ENCODE peak calls at places on chromosomes 3 and 15, in nine cellular contexts. V, J, G, T, I, X, W, O and N are unnamed samples.

GRCh38 chr15:74955796-74956647 is 550 bp downstream of the RPP25 start:
- DNase-seq in V (no peak), J (peak), G (peak), T (peak), I (peak), X (no peak), W (peak), O (peak), N (no peak)

GRCh38 chr3:143252931-143253330 is 133.4 kb downstream of the CHST2 start:
- DNase-seq in V (no peak), J (no peak), G (no peak), T (no peak), I (no peak), X (no peak), W (no peak), O (no peak), N (no peak)

GRCh38 chr3:14842277-14842676 is 23.5 kb downstream of the FGD5 start:
- DNase-seq in V (no peak), J (no peak), G (no peak), T (no peak), I (no peak), X (no peak), W (no peak), O (no peak), N (no peak)

GRCh38 chr3:106176734-106177133 is 307.9 kb upstream of the CBLB start:
- DNase-seq in V (no peak), J (peak), G (no peak), T (no peak), I (no peak), X (no peak), W (no peak), O (peak), N (no peak)

GRCh38 chr3:189270248-189270832 is 98.6 kb downstream of the TPRG1 start:
- DNase-seq in V (peak), J (peak), G (peak), T (peak), I (peak), X (no peak), W (peak), O (peak), N (no peak)

GRCh38 chr3:57150097-57150496 is 15.1 kb downstream of the IL17RD start:
- DNase-seq in V (no peak), J (no peak), G (no peak), T (no peak), I (no peak), X (no peak), W (no peak), O (no peak), N (no peak)

GRCh38 chr3:72133329-72134011 is 348.5 kb upstream of the PROK2 start:
- DNase-seq in V (no peak), J (no peak), G (no peak), T (no peak), I (no peak), X (no peak), W (no peak), O (no peak), N (no peak)

GRCh38 chr15:77001351-77001750 is 6.4 kb downstream of the PSTPIP1 start:
- DNase-seq in V (no peak), J (no peak), G (no peak), T (no peak), I (no peak), X (peak), W (no peak), O (no peak), N (no peak)

GRCh38 chr3:83928391-83928790 is 1030.4 kb upstream of the CADM2 start:
- DNase-seq in V (no peak), J (no peak), G (peak), T (peak), I (no peak), X (no peak), W (no peak), O (peak), N (no peak)

GRCh38 chr3:172076212-172076611 is 36.8 kb downstream of the FNDC3B start:
- DNase-seq in V (no peak), J (no peak), G (no peak), T (no peak), I (no peak), X (no peak), W (no peak), O (no peak), N (no peak)

GRCh38 chr3:4898454-4899313 is 80.6 kb upstream of the BHLHE40 start:
- DNase-seq in V (no peak), J (peak), G (no peak), T (no peak), I (no peak), X (no peak), W (no peak), O (peak), N (no peak)

GRCh38 chr15:22973286-22973685 is 6.9 kb downstream of the CYFIP1 start:
- DNase-seq in V (no peak), J (no peak), G (no peak), T (no peak), I (no peak), X (no peak), W (no peak), O (peak), N (no peak)

GRCh38 chr3:33218446-33219174 is at the start of gene SUSD5:
- DNase-seq in V (no peak), J (no peak), G (peak), T (peak), I (no peak), X (no peak), W (peak), O (peak), N (peak)

GRCh38 chr3:51361746-51362145 is 23.3 kb upstream of the MANF start:
- DNase-seq in V (no peak), J (no peak), G (no peak), T (no peak), I (no peak), X (no peak), W (no peak), O (no peak), N (no peak)

GRCh38 chr15:43998607-43999006 is 171.8 kb downstream of the WDR76 start:
- DNase-seq in V (no peak), J (no peak), G (no peak), T (no peak), I (peak), X (no peak), W (no peak), O (no peak), N (no peak)

GRCh38 chr15:96924570-96924969 is 594.1 kb downstream of the NR2F2 start:
- DNase-seq in V (no peak), J (no peak), G (no peak), T (no peak), I (no peak), X (no peak), W (no peak), O (no peak), N (no peak)

GRCh38 chr15:98927990-98928389 is 79.6 kb downstream of the PGPEP1L start:
- DNase-seq in V (no peak), J (no peak), G (no peak), T (no peak), I (no peak), X (no peak), W (no peak), O (no peak), N (no peak)

GRCh38 chr3:5073374-5074085 is 48.6 kb upstream of the ARL8B start:
- DNase-seq in V (no peak), J (no peak), G (no peak), T (no peak), I (no peak), X (no peak), W (no peak), O (no peak), N (no peak)

GRCh38 chr3:69282191-69282590 is 103.7 kb downstream of the FRMD4B start:
- DNase-seq in V (no peak), J (peak), G (no peak), T (no peak), I (no peak), X (no peak), W (no peak), O (peak), N (no peak)

GRCh38 chr3:67518196-67518595 is 136.2 kb downstream of the SUCLG2 start:
- DNase-seq in V (no peak), J (no peak), G (no peak), T (no peak), I (no peak), X (no peak), W (no peak), O (no peak), N (no peak)

GRCh38 chr3:127955680-127956079 is 40.6 kb downstream of the KBTBD12 start:
- DNase-seq in V (no peak), J (no peak), G (no peak), T (no peak), I (no peak), X (no peak), W (no peak), O (no peak), N (no peak)

GRCh38 chr3:50194903-50195500 is 3.6 kb downstream of the GNAT1 start:
- DNase-seq in V (no peak), J (peak), G (peak), T (no peak), I (no peak), X (no peak), W (no peak), O (peak), N (no peak)

GRCh38 chr15:38707802-38708671 is 143.4 kb upstream of the RASGRP1 start:
- DNase-seq in V (no peak), J (peak), G (peak), T (peak), I (no peak), X (no peak), W (peak), O (peak), N (no peak)

GRCh38 chr3:66261318-66261717 is 40.5 kb downstream of the SLC25A26 start:
- DNase-seq in V (no peak), J (no peak), G (no peak), T (no peak), I (no peak), X (no peak), W (no peak), O (no peak), N (no peak)

GRCh38 chr3:159950156-159950898 is 38.3 kb upstream of the IL12A start:
- DNase-seq in V (no peak), J (peak), G (no peak), T (no peak), I (no peak), X (no peak), W (no peak), O (peak), N (no peak)

GRCh38 chr3:40417845-40418543 is 31.0 kb downstream of the ENTPD3 start:
- DNase-seq in V (peak), J (no peak), G (no peak), T (no peak), I (no peak), X (no peak), W (no peak), O (no peak), N (no peak)

DNA sequence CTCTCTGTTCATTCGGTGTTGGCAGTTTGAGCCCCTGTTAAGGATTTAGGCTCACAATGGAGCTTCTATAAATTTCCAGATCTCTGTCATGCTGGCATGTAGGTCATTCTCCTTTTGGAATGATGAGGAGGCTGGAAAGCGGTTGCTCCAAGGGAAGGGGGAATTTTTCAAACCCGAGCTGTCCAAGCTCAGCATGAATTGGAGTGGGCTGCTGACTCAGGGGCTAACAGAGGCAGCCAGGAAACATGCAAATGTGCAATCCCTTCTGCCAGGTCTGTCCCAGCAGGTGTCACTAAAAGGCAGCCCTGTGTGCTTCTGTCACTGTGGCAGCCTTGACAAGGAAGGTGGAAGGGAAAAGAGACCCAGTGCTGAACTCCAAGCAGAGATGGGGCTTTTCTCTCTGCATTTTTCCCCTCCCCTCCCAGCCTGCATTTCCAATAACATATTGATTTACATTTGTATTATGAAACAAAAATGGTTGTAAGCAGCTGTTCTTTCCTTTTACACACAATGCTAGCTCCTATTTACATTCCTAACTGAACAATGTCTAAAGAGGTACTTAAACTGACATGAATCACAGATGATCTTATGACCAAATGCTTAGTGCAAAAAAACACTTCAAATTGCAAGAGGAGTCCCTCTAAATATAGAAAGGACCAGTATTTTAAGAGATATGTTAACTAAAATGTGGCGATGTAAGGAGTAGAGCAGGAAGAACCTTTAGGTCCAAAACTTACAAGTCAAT is 84.4 kb upstream of the ATP10A start:
- DNase-seq in V (no peak), J (no peak), G (peak), T (no peak), I (no peak), X (no peak), W (peak), O (no peak), N (no peak)
- TF ChIP-seq CTCF in V (peak), J (no peak), G (peak), T (no peak), I (no peak), X (no peak), W (peak), O (peak), N (peak)

DNA sequence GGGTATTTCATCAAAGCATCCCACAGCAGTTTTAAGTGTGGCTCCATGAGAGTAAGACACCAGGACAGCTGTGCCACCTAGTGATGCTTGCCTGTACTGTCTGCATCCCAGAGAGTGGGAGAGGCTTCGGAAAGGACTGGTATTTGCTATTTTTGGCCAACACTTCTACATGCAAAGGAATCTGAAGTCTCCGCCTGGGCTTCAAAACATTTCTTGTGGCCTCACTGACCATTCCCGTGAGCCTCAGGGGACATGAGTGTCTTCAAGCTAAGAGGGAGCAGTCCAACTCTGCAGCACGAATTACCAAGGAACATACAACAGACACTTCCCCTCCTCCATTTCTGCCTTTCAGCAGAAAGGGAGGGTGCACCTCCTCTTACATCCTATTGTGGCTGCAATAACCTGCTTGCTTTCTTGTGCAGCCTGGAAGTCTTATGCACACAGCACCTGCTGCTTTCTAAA is 177.5 kb downstream of the RORA start:
- DNase-seq in V (no peak), J (no peak), G (peak), T (peak), I (peak), X (no peak), W (peak), O (no peak), N (no peak)
- TF ChIP-seq CTCF in V (peak), J (peak), G (peak), T (no peak), I (peak), X (no peak), W (peak), O (no peak), N (peak)

DNA sequence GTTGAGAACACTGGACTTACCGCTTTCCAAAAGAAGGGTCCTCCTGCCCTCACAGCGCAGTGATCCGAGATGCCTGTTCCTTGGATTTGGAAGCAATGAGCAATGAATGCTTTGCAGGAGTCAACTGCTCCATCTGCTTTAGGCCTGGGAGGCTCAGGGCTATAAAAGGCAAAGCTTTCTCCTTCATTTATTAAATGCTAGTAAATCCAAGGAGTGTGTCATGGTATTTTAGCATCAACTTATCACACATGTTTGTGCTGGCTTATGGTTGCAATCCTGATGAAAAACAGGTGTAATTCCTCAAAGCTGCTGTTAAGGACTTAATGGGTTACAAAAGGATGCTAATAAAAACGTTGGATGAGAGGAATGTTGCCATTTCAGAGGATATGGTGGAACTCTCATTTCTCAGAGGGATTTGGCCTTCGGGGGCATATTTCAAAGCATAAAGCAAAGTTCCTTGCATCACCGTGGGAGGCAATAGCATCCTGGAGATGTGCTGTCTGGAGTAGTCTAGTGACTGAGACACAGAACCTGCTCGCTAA is 158.5 kb upstream of the TPM1 start:
- DNase-seq in V (no peak), J (no peak), G (no peak), T (no peak), I (no peak), X (no peak), W (no peak), O (no peak), N (no peak)
- TF ChIP-seq CTCF in V (no peak), J (no peak), G (no peak), T (no peak), I (no peak), X (no peak), W (no peak), O (no peak), N (no peak)

GRCh38 chr15:67105065-67105951 is 39.9 kb downstream of the SMAD3 start:
- DNase-seq in V (no peak), J (no peak), G (peak), T (no peak), I (peak), X (no peak), W (no peak), O (no peak), N (no peak)
- TF ChIP-seq CTCF in V (no peak), J (no peak), G (peak), T (no peak), I (no peak), X (no peak), W (no peak), O (no peak), N (no peak)

DNA sequence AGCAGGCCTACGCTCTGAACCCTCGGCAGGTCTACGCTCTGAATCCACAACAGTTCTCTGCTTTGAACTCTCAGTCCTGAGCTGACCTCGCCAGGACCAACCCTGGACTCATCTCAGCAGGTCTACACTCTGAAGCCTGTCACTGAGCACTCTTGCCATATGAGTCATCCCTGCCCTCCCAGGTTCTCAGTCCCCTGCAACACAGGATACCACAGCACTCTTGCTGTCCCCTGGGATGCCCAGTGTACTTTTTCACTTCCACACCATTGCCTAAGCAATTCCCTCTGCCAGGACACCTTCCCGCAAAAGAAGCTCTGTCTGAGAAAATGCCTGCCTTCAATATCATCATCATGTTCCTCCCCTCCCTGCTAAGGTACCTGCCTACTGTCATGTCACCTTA is 42.0 kb downstream of the NUP210 start:
- DNase-seq in V (no peak), J (no peak), G (no peak), T (no peak), I (no peak), X (no peak), W (no peak), O (peak), N (no peak)
- TF ChIP-seq CTCF in V (no peak), J (no peak), G (no peak), T (no peak), I (no peak), X (no peak), W (no peak), O (no peak), N (no peak)

DNA sequence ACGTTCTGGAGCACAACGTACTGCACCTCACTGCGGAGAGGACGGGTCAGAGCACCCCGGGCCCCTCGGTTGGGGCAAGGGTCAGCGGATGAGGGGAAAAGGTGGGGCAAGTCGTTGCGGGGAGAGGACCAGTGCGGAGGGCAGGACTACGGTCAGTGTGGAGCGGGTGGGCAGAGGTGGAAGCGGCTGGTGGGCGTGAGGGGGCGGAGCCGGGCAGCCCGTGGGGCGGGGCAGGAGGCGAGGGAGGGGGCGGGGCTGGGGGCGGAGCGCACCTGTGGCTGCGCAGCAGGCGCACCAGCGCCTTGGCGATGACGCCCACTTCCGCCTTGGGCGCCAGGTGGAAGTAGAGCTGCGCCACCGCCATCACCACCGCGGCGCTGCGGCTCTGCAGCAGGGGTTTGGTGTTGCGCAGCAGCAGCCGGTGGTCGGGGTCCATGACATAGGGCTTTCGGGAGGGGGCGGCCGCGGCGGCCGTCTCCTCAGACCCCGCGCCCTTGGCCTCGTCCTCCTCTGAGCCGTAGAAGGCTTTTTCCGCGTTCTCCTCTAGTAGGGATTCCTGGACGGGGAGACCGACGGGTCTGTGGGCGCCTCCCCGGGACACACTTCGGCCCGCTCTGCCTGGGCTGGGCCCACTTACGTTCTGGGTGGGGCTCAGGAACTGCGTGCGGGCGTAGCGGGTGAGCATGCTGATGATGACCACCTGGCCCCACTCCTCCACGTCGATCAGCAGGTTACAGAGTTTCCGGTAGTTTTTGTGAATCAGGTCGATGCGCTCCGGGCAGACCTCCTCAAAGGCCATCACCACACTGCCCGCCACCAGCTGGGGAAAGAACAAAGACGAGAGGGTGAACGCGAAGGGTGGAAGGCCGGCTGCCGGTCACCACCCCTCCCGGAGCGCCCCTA is 29.2 kb downstream of the AP3B2 start:
- DNase-seq in V (no peak), J (peak), G (peak), T (peak), I (peak), X (no peak), W (peak), O (peak), N (no peak)
- TF ChIP-seq CTCF in V (no peak), J (peak), G (peak), T (no peak), I (no peak), X (no peak), W (peak), O (peak), N (no peak)

DNA sequence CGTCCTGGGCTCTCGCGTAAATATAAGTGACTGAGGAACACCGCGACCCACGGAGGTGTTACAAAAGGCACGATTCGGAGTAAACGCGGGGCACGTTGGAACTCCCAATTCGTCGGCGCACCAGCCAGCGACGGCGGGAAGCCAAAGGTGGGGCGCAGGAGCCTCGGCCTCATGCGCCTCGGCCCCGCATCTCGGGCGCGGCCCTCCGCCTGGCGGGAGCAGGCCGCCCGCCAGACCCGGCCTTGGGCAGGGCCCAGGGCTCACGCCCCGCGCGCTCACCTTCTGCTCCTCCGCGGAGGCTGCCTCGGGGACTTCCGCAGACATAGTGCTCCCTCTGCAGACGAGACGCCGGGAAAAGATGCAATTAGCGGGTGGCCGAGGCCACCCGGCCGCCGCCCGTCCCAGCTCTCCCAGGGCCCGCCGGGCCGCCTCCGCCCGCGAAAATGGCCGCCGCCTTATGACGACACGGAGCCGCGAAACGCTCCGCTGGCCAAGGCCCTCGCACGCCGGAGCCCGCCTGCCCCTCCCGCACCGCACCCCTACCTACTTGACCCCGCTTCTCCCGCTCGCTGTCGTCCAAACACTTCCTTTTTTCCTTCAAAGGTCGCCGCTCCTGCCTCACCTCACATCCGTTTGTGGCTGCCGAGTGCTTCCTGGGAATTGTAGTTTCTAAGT is at the start of gene ARPP19:
- DNase-seq in V (peak), J (peak), G (peak), T (peak), I (peak), X (peak), W (peak), O (peak), N (peak)
- TF ChIP-seq CTCF in V (no peak), J (peak), G (peak), T (no peak), I (no peak), X (no peak), W (no peak), O (peak), N (peak)